ENCODE peak calls at places on chromosomes 7 and 10, in ten cellular contexts. Z is mucosa of descending colon; D is heart left ventricle; M is mesendoderm; O is thoracic aorta; G is dorsolateral prefrontal cortex; F is uterus; R is GM12865; W is CD8-positive, alpha-beta memory T cell; E is A549. I is an unnamed sample.

GRCh38 chr10:102196893-102197292 is 29.2 kb upstream of the ELOVL3 start:
- DNase-seq in O (no peak), R (peak), E (no peak), D (no peak), Z (no peak), G (no peak), F (no peak), W (no peak), M (no peak), I (no peak)

GRCh38 chr7:151518105-151518780 is 1.5 kb downstream of the RHEB start:
- DNase-seq in Z (peak), F (peak), D (peak), O (no peak), W (peak), R (peak), M (peak), G (peak), E (no peak), I (no peak)

GRCh38 chr7:158015403-158016116 is 572.1 kb downstream of the PTPRN2 start:
- DNase-seq in M (no peak), W (no peak), G (no peak), F (no peak), Z (no peak), R (no peak), E (no peak), D (no peak), O (no peak), I (no peak)

GRCh38 chr7:15674586-15674985 is 11.9 kb downstream of the MEOX2 start:
- DNase-seq in E (no peak), O (no peak), M (no peak), R (no peak), D (no peak), Z (no peak), G (no peak), W (no peak), F (no peak), I (no peak)

GRCh38 chr10:113097046-113097415 is 147.0 kb downstream of the TCF7L2 start:
- DNase-seq in G (no peak), R (no peak), D (no peak), F (no peak), M (no peak), O (no peak), Z (no peak), E (no peak), W (no peak), I (no peak)

GRCh38 chr10:122159159-122159970 is 111.7 kb upstream of the BTBD16 start:
- DNase-seq in Z (no peak), M (peak), F (no peak), G (no peak), R (no peak), W (no peak), E (no peak), O (no peak), D (no peak), I (no peak)

GRCh38 chr7:2913760-2914387 is 69.8 kb upstream of the GNA12 start:
- DNase-seq in O (no peak), G (no peak), D (no peak), F (no peak), E (no peak), R (no peak), M (no peak), W (no peak), Z (no peak), I (no peak)

GRCh38 chr10:129079705-129080104 is 387.3 kb upstream of the MGMT start:
- DNase-seq in Z (peak), R (no peak), E (no peak), W (no peak), D (peak), F (no peak), G (no peak), O (no peak), M (no peak), I (no peak)

GRCh38 chr7:114879554-114879953 is 42.3 kb upstream of the MDFIC start:
- DNase-seq in R (no peak), O (no peak), M (no peak), D (no peak), E (no peak), W (no peak), G (no peak), Z (no peak), F (no peak), I (no peak)

GRCh38 chr7:27101906-27102577 is 441 bp downstream of the HOXA2 start:
- DNase-seq in R (no peak), D (no peak), O (no peak), E (no peak), M (no peak), W (no peak), F (no peak), Z (peak), G (no peak), I (no peak)

GRCh38 chr7:152145853-152146466 is 120.5 kb downstream of the GALNT11 start:
- DNase-seq in Z (peak), W (peak), E (peak), O (no peak), G (no peak), D (no peak), M (peak), R (peak), F (no peak), I (peak)

GRCh38 chr10:48598243-48598935 is 6.5 kb downstream of the ARHGAP22 start:
- DNase-seq in D (no peak), E (no peak), R (no peak), W (no peak), F (no peak), M (no peak), G (peak), O (no peak), Z (peak), I (no peak)

GRCh38 chr7:25906760-25907159 is 245.2 kb upstream of the NFE2L3 start:
- DNase-seq in F (no peak), Z (no peak), R (no peak), O (no peak), G (no peak), D (no peak), W (no peak), E (no peak), M (no peak), I (no peak)

GRCh38 chr10:58662314-58662713 is 149.6 kb downstream of the BICC1 start:
- DNase-seq in O (no peak), R (no peak), D (no peak), M (no peak), Z (no peak), F (no peak), G (no peak), E (peak), W (no peak), I (peak)

GRCh38 chr7:97118306-97118917 is 914 bp downstream of the SDHAF3 start:
- DNase-seq in F (no peak), Z (peak), W (peak), E (no peak), O (no peak), R (peak), M (no peak), D (no peak), G (no peak), I (no peak)

GRCh38 chr10:113356794-113357687 is 195.8 kb upstream of the HABP2 start:
- DNase-seq in F (no peak), G (no peak), Z (no peak), R (no peak), E (no peak), O (no peak), M (no peak), W (no peak), D (no peak), I (no peak)

GRCh38 chr10:17737021-17737965 is 14.7 kb upstream of the TMEM236 start:
- DNase-seq in F (no peak), M (peak), R (peak), G (no peak), W (peak), Z (no peak), E (peak), D (peak), O (no peak), I (peak)

GRCh38 chr7:99320371-99320770 is 5.3 kb upstream of the ARPC1A start:
- DNase-seq in D (no peak), Z (no peak), R (no peak), M (peak), O (no peak), E (no peak), W (no peak), G (no peak), F (no peak), I (no peak)

GRCh38 chr10:63699785-63700184 is 178.6 kb downstream of the REEP3 start:
- DNase-seq in Z (no peak), M (no peak), F (peak), O (no peak), W (no peak), G (no peak), R (no peak), D (peak), E (no peak), I (no peak)

GRCh38 chr10:6204063-6204340 is 1.3 kb downstream of the PFKFB3 start:
- DNase-seq in D (no peak), W (peak), Z (peak), O (no peak), G (peak), F (peak), M (peak), E (no peak), R (peak), I (no peak)

GRCh38 chr10:61179734-61180133 is 235.7 kb upstream of the RHOBTB1 start:
- DNase-seq in W (no peak), F (no peak), D (no peak), M (no peak), O (no peak), G (no peak), Z (no peak), E (no peak), R (no peak), I (no peak)

GRCh38 chr7:144534196-144534595 is 130.7 kb upstream of the NOBOX start:
- DNase-seq in Z (no peak), F (no peak), M (no peak), W (no peak), O (no peak), R (no peak), G (no peak), E (no peak), D (no peak), I (no peak)

GRCh38 chr7:1567082-1567771 is 2.6 kb downstream of the PSMG3 start:
- DNase-seq in M (no peak), W (no peak), E (no peak), R (no peak), G (peak), Z (peak), F (no peak), O (no peak), D (no peak), I (peak)

GRCh38 chr7:128961030-128961659 is 23.4 kb downstream of the IRF5 start:
- DNase-seq in F (no peak), G (no peak), D (no peak), Z (no peak), E (no peak), O (no peak), M (no peak), W (no peak), R (no peak), I (no peak)

GRCh38 chr7:116443101-116443523 is 56.4 kb upstream of the CAV2 start:
- DNase-seq in F (no peak), Z (no peak), E (peak), R (no peak), O (no peak), D (no peak), G (no peak), M (peak), W (no peak), I (peak)

GRCh38 chr10:110209926-110210662 is 2.7 kb downstream of the MXI1 start:
- DNase-seq in F (peak), D (peak), W (peak), O (no peak), M (peak), Z (peak), R (peak), E (peak), G (peak), I (no peak)

GRCh38 chr10:33418309-33418708 is 83.8 kb upstream of the NRP1 start:
- DNase-seq in W (no peak), O (no peak), G (no peak), E (no peak), F (no peak), D (no peak), M (no peak), R (no peak), Z (no peak), I (no peak)

DNA sequence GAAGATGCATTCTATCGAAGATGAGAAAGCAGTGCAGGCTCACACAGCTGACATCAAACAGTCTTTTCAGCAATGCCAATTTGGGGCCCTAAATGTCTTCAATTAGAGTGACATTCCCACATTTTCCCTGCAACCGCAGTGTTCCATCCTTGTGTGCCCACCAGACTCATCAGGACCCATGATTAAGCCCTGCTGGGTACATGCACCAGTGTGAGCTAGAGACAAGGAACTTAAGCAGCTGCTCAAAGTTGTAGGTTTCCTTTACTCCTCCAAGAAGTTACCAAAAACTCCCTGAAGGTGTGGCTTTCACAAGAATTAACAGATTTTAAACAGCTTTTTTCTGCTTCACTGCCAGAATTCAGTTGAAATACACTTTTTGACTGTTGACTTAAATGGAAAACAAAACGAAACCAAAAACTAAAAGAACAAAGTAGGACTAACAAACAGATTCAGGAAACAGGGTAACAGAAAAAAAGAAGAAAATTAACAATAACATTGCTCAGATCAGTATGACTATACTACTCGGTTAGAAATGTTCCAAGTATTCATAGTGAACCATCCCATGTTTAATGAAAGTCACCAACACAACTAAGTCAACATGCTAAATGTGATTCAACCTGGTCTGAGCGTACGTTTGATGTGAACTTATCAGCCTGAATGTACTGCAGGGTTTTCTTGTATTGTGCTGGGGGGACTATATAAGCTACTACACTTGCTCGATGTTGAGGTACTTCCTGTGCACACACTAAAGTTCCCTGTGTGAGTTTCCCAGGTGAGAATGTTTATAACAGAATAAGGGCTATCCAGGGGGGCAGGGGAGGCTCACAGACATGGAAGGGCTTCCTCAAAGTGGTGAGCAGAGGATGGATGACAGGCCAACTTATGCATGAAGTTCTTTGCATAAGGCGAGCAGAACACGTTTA is 22.3 kb downstream of the SLC37A3 start:
- DNase-seq in F (no peak), Z (no peak), R (no peak), E (no peak), W (peak), D (no peak), G (no peak), M (no peak), O (no peak), I (no peak)
- H3K4me3 ChIP-seq in F (no peak), Z (no peak), R (no peak), E (no peak), W (peak), D (no peak), G (no peak), M (no peak), O (no peak), I (no peak)

GRCh38 chr10:81013771-81014170 is 476.1 kb downstream of the SH2D4B start:
- DNase-seq in W (no peak), D (no peak), R (no peak), M (no peak), G (no peak), F (no peak), Z (no peak), E (no peak), O (no peak), I (no peak)

GRCh38 chr10:81021428-81022129 is 483.9 kb downstream of the SH2D4B start:
- DNase-seq in R (peak), M (no peak), F (no peak), Z (no peak), D (no peak), O (no peak), E (no peak), W (no peak), G (no peak), I (no peak)

DNA sequence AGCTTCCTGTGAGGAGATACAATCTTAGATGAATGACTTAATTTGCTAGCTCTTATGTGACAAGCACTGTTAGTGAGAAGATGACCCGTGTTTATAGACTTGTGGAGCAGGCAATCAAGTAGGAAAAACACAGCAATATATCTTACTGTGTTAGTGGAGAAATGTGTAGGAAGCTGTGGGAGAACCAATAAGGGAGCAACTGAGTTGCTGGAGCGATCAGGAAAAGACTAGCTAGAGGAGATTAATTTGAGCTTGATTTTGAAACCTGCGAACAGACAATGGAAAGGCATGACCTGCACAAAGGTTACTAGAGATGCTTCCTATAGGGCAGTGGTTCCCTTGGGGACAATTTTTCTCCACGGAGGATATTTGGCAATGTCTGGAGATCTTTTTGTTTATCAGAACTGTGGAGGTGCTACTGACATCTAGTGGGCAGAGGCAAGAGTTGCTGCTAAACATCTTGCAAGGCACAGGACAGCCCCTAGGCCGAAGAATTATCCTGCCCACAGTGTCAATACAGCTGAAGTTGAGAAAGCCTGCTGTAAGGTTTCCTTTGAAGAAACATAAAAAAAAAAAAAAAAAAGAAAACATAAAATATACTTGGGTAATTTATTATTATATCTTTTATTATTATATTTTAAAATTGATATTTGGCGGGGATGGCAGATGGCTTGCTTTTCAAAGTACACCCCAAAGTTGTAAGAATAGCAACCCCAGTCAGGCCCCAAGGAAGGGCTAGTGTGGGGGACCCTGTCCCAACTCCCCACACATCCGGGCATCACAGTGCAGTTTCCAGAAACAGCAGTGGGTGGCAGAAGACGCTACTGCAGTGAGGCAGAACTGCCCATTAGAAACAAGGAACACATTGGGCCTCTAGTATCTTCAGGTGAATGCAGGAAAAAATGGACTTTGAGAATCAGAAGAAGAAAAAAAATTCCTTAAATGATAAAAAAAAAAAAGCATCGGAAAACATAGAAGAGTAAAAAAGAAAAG is 481.5 kb downstream of the SH2D4B start:
- DNase-seq in R (peak), D (no peak), Z (peak), F (no peak), O (no peak), W (no peak), G (no peak), E (peak), M (peak), I (peak)
- H3K4me3 ChIP-seq in R (no peak), D (no peak), Z (no peak), F (no peak), O (no peak), W (no peak), G (no peak), E (no peak), M (no peak), I (no peak)

GRCh38 chr10:100826983-100827818 is 81.8 kb downstream of the PAX2 start:
- DNase-seq in F (no peak), G (no peak), Z (peak), W (peak), M (peak), R (no peak), D (no peak), O (no peak), E (peak), I (no peak)
- H3K4me3 ChIP-seq in F (peak), G (peak), Z (no peak), W (peak), M (no peak), R (no peak), D (peak), O (peak), E (peak), I (no peak)

GRCh38 chr10:12353399-12354027 is 4.2 kb downstream of the CAMK1D start:
- DNase-seq in D (no peak), F (no peak), Z (no peak), O (no peak), M (no peak), R (peak), W (no peak), G (no peak), E (no peak), I (no peak)
- H3K4me3 ChIP-seq in D (no peak), F (no peak), Z (no peak), O (no peak), M (no peak), R (no peak), W (no peak), G (no peak), E (no peak), I (no peak)

DNA sequence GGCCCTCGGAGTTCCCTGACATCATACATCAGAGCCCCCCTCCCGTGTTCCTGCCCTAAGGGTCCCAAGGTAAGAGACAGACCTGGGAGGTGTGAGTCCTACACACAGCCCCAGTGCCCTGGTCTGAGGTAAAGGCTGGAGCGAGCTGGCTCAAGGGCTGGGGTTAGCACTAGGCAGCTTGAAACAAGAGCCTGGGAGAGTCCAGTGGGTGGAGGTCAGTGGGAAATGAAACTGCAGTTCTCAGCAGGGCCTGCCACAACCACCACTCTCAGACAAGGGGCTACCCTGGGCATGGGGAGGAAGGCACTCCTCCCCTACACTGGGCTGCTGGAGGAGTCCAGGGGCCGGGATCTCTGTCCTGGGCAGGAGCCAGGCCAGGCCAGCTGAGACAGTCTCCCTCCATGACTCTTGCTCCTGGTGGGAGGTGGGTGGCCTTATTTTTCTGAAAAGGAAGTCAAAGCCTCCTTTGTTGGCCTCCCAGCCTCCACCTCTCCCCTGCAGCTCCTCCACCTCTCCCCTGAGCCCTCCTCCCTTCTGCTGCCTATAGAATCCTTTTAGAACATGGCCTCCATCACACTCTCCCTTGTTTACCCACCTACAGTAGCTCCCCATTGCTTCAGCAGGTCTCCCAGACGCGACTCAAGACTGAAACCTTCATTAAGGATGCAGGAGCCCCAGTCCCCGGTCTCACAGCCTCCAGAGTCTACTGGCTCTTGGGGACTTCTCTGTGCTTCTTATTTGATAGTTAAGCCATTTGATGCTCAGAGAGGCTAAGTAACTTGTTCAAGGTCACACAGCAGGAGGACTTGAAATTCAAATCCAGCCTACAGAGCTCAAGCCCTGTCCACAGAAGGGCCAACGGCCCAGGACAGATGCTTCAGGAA is 21.5 kb upstream of the ZMIZ1 start:
- DNase-seq in O (no peak), R (no peak), F (peak), G (no peak), W (no peak), Z (peak), E (no peak), D (no peak), M (no peak), I (no peak)
- H3K4me3 ChIP-seq in O (no peak), R (no peak), F (no peak), G (no peak), W (peak), Z (no peak), E (no peak), D (no peak), M (no peak), I (no peak)

I was measured in skeletal muscle cell.